ENCODE peak calls at places on chromosomes 5 and 9, in eight cellular contexts. K is NCI-H774, A is progenitor cell of endocrine pancreas, H is SK-N-DZ, W is EH, T is heart left ventricle, J is dermis microvascular lymphatic vessel endothelial cell, B is IMR-90. X is an unnamed sample.

GRCh38 chr9:133129001-133129799 is 8.2 kb upstream of the RALGDS start:
- DNase-seq in W (no peak), H (no peak), K (no peak), J (no peak), A (no peak), T (no peak), B (no peak), X (no peak)

GRCh38 chr5:150422758-150423157 is 10.0 kb upstream of the CD74 start:
- DNase-seq in H (no peak), K (no peak), J (no peak), B (no peak), T (no peak), A (no peak), W (no peak), X (no peak)

GRCh38 chr9:20559236-20559896 is 62.9 kb downstream of the MLLT3 start:
- DNase-seq in H (no peak), T (no peak), W (no peak), J (no peak), B (peak; percentile 29), K (no peak), A (no peak), X (no peak)

GRCh38 chr5:14204785-14205321 is 61.7 kb downstream of the TRIO start:
- DNase-seq in H (no peak), T (peak; percentile 57), K (peak; percentile 34), J (peak; percentile 84), B (peak; percentile 82), A (no peak), W (peak; percentile 84), X (no peak)

GRCh38 chr5:134138416-134139376 is 24.2 kb downstream of the TCF7 start:
- DNase-seq in T (peak; percentile 4), K (no peak), W (peak; percentile 80), H (no peak), B (peak; percentile 69), A (no peak), J (no peak), X (peak; percentile 23)

GRCh38 chr9:132853482-132853881 is 24.6 kb downstream of the AK8 start:
- DNase-seq in T (no peak), K (no peak), A (no peak), B (no peak), W (no peak), J (no peak), H (no peak), X (no peak)

GRCh38 chr9:32518276-32518675 is 7.7 kb downstream of the RIGI start:
- DNase-seq in A (no peak), H (no peak), W (no peak), J (no peak), B (no peak), K (no peak), T (no peak), X (no peak)

GRCh38 chr9:133996531-133997520 is 4.7 kb upstream of the VAV2 start:
- DNase-seq in T (no peak), B (no peak), W (peak; percentile 20), K (no peak), A (no peak), H (no peak), J (no peak), X (no peak)

GRCh38 chr9:77128125-77128789 is 49.1 kb upstream of the VPS13A start:
- DNase-seq in J (no peak), T (no peak), A (no peak), W (no peak), K (no peak), H (no peak), B (no peak), X (no peak)

GRCh38 chr5:6495433-6496206 is 47.0 kb downstream of the UBE2QL1 start:
- DNase-seq in B (no peak), H (no peak), K (no peak), A (no peak), T (no peak), J (no peak), W (no peak), X (no peak)

GRCh38 chr9:89254058-89254772 is 56.8 kb upstream of the CKS2 start:
- DNase-seq in A (no peak), K (no peak), H (no peak), T (no peak), W (no peak), B (no peak), J (no peak), X (no peak)

GRCh38 chr5:124726631-124727362 is 19.6 kb downstream of the ZNF608 start:
- DNase-seq in T (no peak), H (no peak), K (no peak), J (no peak), W (no peak), B (no peak), A (no peak), X (no peak)

GRCh38 chr9:107286057-107286456 is 3.0 kb downstream of the RAD23B start:
- DNase-seq in K (no peak), H (no peak), W (no peak), A (no peak), T (no peak), B (peak; percentile 69), J (no peak), X (peak; percentile 55)

GRCh38 chr9:87201316-87201715 is 254.0 kb upstream of the GAS1 start:
- DNase-seq in B (peak; percentile 68), J (no peak), W (peak; percentile 92), H (no peak), T (no peak), A (no peak), K (no peak), X (no peak)

GRCh38 chr9:99235874-99236627 is 14.0 kb downstream of the SEC61B start:
- DNase-seq in W (no peak), J (no peak), H (no peak), A (no peak), T (no peak), K (no peak), B (no peak), X (no peak)

GRCh38 chr9:95907794-95908193 is 32.3 kb downstream of the ERCC6L2 start:
- DNase-seq in B (no peak), H (no peak), A (no peak), K (no peak), J (no peak), T (no peak), W (no peak), X (no peak)

GRCh38 chr9:82883436-82883835 is 179.5 kb downstream of the RASEF start:
- DNase-seq in T (no peak), A (no peak), J (no peak), K (no peak), W (no peak), B (no peak), H (no peak), X (no peak)

GRCh38 chr5:10046681-10047080 is 203.0 kb downstream of the ATPSCKMT start:
- DNase-seq in K (no peak), B (no peak), H (no peak), A (no peak), T (no peak), W (no peak), J (no peak), X (no peak)

GRCh38 chr5:134877159-134877558 is 3.0 kb downstream of the TXNDC15 start:
- DNase-seq in J (no peak), W (no peak), B (no peak), A (no peak), K (no peak), H (no peak), T (no peak), X (no peak)

GRCh38 chr5:54835642-54836041 is 149.8 kb downstream of the ESM1 start:
- DNase-seq in B (peak; percentile 90), K (no peak), J (no peak), H (no peak), T (no peak), A (no peak), W (peak; percentile 85), X (no peak)

GRCh38 chr9:6645153-6646027 is at the start of gene GLDC:
- DNase-seq in K (peak; percentile 95), B (no peak), W (no peak), A (peak; percentile 50), H (peak; percentile 78), J (no peak), T (peak; percentile 32), X (peak; percentile 94)

GRCh38 chr5:113062869-113063508 is 86.4 kb downstream of the DCP2 start:
- DNase-seq in W (no peak), B (no peak), J (no peak), A (no peak), T (no peak), K (no peak), H (no peak), X (no peak)

GRCh38 chr5:135208555-135209494 is 174.8 kb upstream of the PITX1 start:
- DNase-seq in B (peak; percentile 98), K (no peak), H (no peak), T (no peak), W (peak; percentile 99), A (peak; percentile 9), J (peak; percentile 61), X (peak; percentile 14)

X was measured in Caco-2.